ENCODE peak calls at places on chromosomes 6 and 20, in six cellular contexts. N is mesenchymal stem cell, M is IMR-90, T is H9, I is H1, H is trophoblast cell. G is an unnamed sample.
A peak's percentile ranks its signal among the peaks of the same experiment; 100 is the strongest.

GRCh38 chr6:6379573-6379972 is 59.1 kb upstream of the F13A1 start:
- DNase-seq in N (no peak), H (no peak), M (no peak), T (no peak), I (no peak), G (no peak)

GRCh38 chr6:56862415-56863175 is 92.3 kb upstream of the BEND6 start:
- DNase-seq in I (no peak), T (no peak), H (no peak), N (peak; percentile 67), M (peak; percentile 69), G (no peak)

GRCh38 chr20:2026514-2026913 is 32.7 kb upstream of the PDYN start:
- DNase-seq in T (no peak), I (no peak), M (no peak), H (no peak), N (no peak), G (no peak)

GRCh38 chr20:25272223-25273000 is 24.5 kb downstream of the PYGB start:
- DNase-seq in M (no peak), T (no peak), H (no peak), N (no peak), I (no peak), G (no peak)

GRCh38 chr20:44582321-44583025 is at the start of gene PKIG:
- DNase-seq in H (no peak), N (peak; percentile 88), T (no peak), M (peak; percentile 90), I (no peak), G (peak; percentile 26)

GRCh38 chr6:16764188-16764950 is 3.1 kb upstream of the ATXN1 start:
- DNase-seq in H (no peak), I (no peak), M (peak; percentile 76), T (no peak), N (peak; percentile 69), G (no peak)

GRCh38 chr6:37582309-37582708 is 82.6 kb upstream of the CCDC167 start:
- DNase-seq in T (no peak), N (no peak), I (no peak), H (no peak), M (no peak), G (no peak)

GRCh38 chr6:73699656-73700055 is 3.7 kb downstream of the CD109 start:
- DNase-seq in N (no peak), H (no peak), M (no peak), T (no peak), I (no peak), G (no peak)

GRCh38 chr6:14943116-14943515 is 302.8 kb upstream of the JARID2 start:
- DNase-seq in N (no peak), T (no peak), I (no peak), H (no peak), M (no peak), G (no peak)

GRCh38 chr6:126180585-126180984 is 159.3 kb upstream of the CENPW start:
- DNase-seq in I (no peak), N (peak; percentile 74), T (no peak), H (no peak), M (peak; percentile 96), G (no peak)

GRCh38 chr20:58984691-58985090 is 3.6 kb downstream of the NELFCD start:
- DNase-seq in H (no peak), N (no peak), T (no peak), I (no peak), M (no peak), G (no peak)

GRCh38 chr20:43022081-43022480 is 167.6 kb downstream of the PTPRT start:
- DNase-seq in M (no peak), T (no peak), I (no peak), H (no peak), N (no peak), G (no peak)

GRCh38 chr6:75117701-75118100 is 88.2 kb downstream of the COL12A1 start:
- DNase-seq in N (no peak), T (no peak), M (peak; percentile 59), H (no peak), I (no peak), G (no peak)

GRCh38 chr20:3744806-3745685 is 12.6 kb downstream of the HSPA12B start:
- DNase-seq in N (peak; percentile 81), I (peak; percentile 95), H (peak; percentile 90), T (peak; percentile 98), M (no peak), G (peak; percentile 68)

GRCh38 chr6:15730442-15730841 is 67.6 kb upstream of the DTNBP1 start:
- DNase-seq in I (no peak), N (no peak), H (no peak), T (no peak), M (no peak), G (no peak)

GRCh38 chr20:61934716-61935530 is 130.8 kb downstream of the TAF4 start:
- DNase-seq in H (peak; percentile 28), T (no peak), M (peak; percentile 46), N (no peak), I (no peak), G (no peak)

GRCh38 chr6:133888931-133889556 is at the start of gene TCF21:
- DNase-seq in H (no peak), N (peak; percentile 92), M (peak; percentile 85), T (peak; percentile 73), I (no peak), G (peak; percentile 42)

GRCh38 chr20:63005240-63005861 is 1.4 kb downstream of the BHLHE23 start:
- DNase-seq in M (no peak), H (no peak), I (no peak), N (no peak), T (no peak), G (no peak)

GRCh38 chr20:43586641-43587040 is 4.1 kb upstream of the IFT52 start:
- DNase-seq in M (no peak), H (no peak), I (no peak), T (no peak), N (no peak), G (no peak)

GRCh38 chr20:37590938-37591490 is 63.3 kb upstream of the BLCAP start:
- DNase-seq in M (no peak), N (no peak), I (no peak), T (no peak), H (no peak), G (no peak)
- H2AK5ac ChIP-seq in M (no peak overlapping the region), N (no peak overlapping the region), I (no peak overlapping the region), T (no peak overlapping the region), H (no peak overlapping the region), G (no peak overlapping the region)

GRCh38 chr20:15523431-15523830 is 1049.8 kb downstream of the KIF16B start:
- DNase-seq in I (no peak), M (no peak), N (no peak), T (no peak), H (no peak), G (no peak)
- H3K14ac ChIP-seq in I (no peak overlapping the region), M (no peak overlapping the region), N (no peak overlapping the region), T (no peak overlapping the region), H (no peak overlapping the region), G (no peak overlapping the region)

GRCh38 chr6:156988276-156989158 is 211.3 kb downstream of the ARID1B start:
- DNase-seq in I (no peak), T (no peak), H (no peak), N (peak; percentile 57), M (no peak), G (no peak)

GRCh38 chr6:156992396-156992795 is 215.2 kb downstream of the ARID1B start:
- DNase-seq in H (no peak), M (no peak), I (no peak), N (peak; percentile 23), T (no peak), G (no peak)

GRCh38 chr6:156991971-156992370 is 214.8 kb downstream of the ARID1B start:
- DNase-seq in N (no peak), M (peak; percentile 71), I (no peak), H (no peak), T (no peak), G (no peak)

GRCh38 chr6:156985309-156985708 is 208.1 kb downstream of the ARID1B start:
- DNase-seq in H (no peak), T (no peak), I (no peak), N (no peak), M (no peak), G (no peak)

GRCh38 chr6:156989159-156989806 is 212.1 kb downstream of the ARID1B start:
- DNase-seq in M (no peak), H (no peak), I (no peak), N (no peak), T (no peak), G (no peak)
- H2AK5ac ChIP-seq in M (no peak overlapping the region), H (no peak overlapping the region), I (peak overlapping the region; percentile 28), N (no peak overlapping the region), T (no peak overlapping the region), G (no peak overlapping the region)

DNA sequence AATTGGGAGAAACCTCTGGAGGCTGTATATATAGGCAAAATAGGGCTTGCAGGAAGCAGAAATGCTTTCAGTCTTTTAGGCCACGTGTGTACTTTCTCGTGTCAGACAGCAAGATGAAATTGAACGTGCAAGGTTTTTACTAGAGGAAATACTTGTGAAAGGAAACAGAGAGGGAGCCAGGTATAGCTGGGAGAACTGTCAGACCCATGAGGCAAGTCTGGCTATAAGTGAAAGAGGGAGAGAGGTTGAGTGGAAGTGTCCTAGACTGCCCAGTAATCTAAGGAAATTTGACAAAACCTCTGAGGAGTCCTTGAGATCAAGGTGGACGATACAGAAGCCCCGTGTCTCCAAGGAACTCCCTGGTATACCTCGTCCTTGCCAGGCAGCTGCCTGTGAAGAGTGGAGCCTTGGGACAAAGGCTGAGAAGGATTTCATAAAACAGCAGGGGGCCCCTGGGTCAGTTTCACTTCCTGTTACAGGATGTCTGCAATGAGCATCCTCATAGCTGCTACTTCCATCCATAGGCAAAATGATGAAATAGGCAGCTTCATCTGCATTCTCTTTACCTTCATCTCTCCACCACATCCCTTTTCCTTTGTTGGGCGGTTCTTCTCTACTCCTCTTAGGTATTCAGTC is 114.4 kb upstream of the MAP3K7 start:
- DNase-seq in M (no peak), N (no peak), H (no peak), T (peak; percentile 77), I (peak; percentile 15), G (no peak)
- H3K14ac ChIP-seq in M (no peak overlapping the region), N (no peak overlapping the region), H (no peak overlapping the region), T (no peak overlapping the region), I (no peak overlapping the region), G (no peak overlapping the region)

GRCh38 chr6:34234667-34235604 is 1.7 kb upstream of the HMGA1 start:
- DNase-seq in I (no peak), H (no peak), N (no peak), M (no peak), T (peak; percentile 96), G (peak; percentile 94)

GRCh38 chr6:34235605-34236422 is 859 bp upstream of the HMGA1 start:
- DNase-seq in H (peak; percentile 92), M (peak; percentile 92), I (no peak), N (peak; percentile 89), T (no peak), G (peak; percentile 67)

GRCh38 chr6:34232901-34233300 is 3.8 kb upstream of the HMGA1 start:
- DNase-seq in I (no peak), M (peak; percentile 40), H (no peak), T (no peak), N (no peak), G (no peak)

GRCh38 chr6:34231566-34232336 is 4.9 kb upstream of the HMGA1 start:
- DNase-seq in I (no peak), H (peak; percentile 59), N (no peak), M (no peak), T (no peak), G (no peak)

GRCh38 chr6:34233867-34234266 is 2.8 kb upstream of the HMGA1 start:
- DNase-seq in N (no peak), T (no peak), M (no peak), I (no peak), H (no peak), G (no peak)
- H2AK5ac ChIP-seq in N (no peak overlapping the region), T (no peak overlapping the region), M (peak overlapping the region; percentile 23), I (peak overlapping the region; percentile 100), H (peak overlapping the region; percentile 8), G (no peak overlapping the region)